ENCODE peak calls at places on chromosome 5, in seven cellular contexts. A, N, V, P, K, U and Z are unnamed samples.

GRCh38 chr5:139605887-139606286 is 42.3 kb upstream of the CXXC5 start:
- DNase-seq in N (no peak), A (no peak), U (no peak), P (no peak), V (no peak), K (no peak), Z (no peak)

GRCh38 chr5:149834246-149834855 is 104.2 kb downstream of the PPARGC1B start:
- DNase-seq in K (peak; percentile 27), P (peak; percentile 35), U (peak; percentile 46), N (peak; percentile 87), A (peak; percentile 96), V (no peak), Z (no peak)

GRCh38 chr5:133781446-133781845 is 169.1 kb upstream of the FSTL4 start:
- DNase-seq in V (no peak), K (no peak), A (no peak), P (no peak), U (no peak), N (no peak), Z (no peak)

GRCh38 chr5:168667301-168667859 is 88.2 kb upstream of the PANK3 start:
- DNase-seq in N (no peak), U (no peak), V (no peak), P (no peak), K (no peak), A (no peak), Z (no peak)

GRCh38 chr5:143887302-143887638 is 75.3 kb downstream of the HMHB1 start:
- DNase-seq in U (peak; percentile 24), A (peak; percentile 53), V (no peak), K (no peak), P (no peak), N (no peak), Z (peak; percentile 23)

GRCh38 chr5:1801954-1802295 is 718 bp downstream of the NDUFS6 start:
- DNase-seq in N (peak; percentile 70), A (no peak), K (no peak), V (no peak), P (no peak), U (no peak), Z (no peak)

GRCh38 chr5:94422819-94423218 is 195.6 kb downstream of the KIAA0825 start:
- DNase-seq in V (no peak), U (no peak), P (no peak), K (no peak), N (peak; percentile 59), A (peak; percentile 70), Z (no peak)

GRCh38 chr5:56340196-56340980 is 107.3 kb upstream of the ANKRD55 start:
- DNase-seq in N (no peak), V (no peak), U (no peak), K (no peak), P (no peak), A (peak; percentile 58), Z (no peak)

GRCh38 chr5:138949223-138949574 is 74.1 kb upstream of the LRRTM2 start:
- DNase-seq in P (no peak), K (no peak), N (peak; percentile 55), V (no peak), U (no peak), A (no peak), Z (no peak)